ENCODE peak calls at places on chromosome 3, in nine cellular contexts. Z, M, A, B, T, J, P, N and E are unnamed samples.

GRCh38 chr3:197394464-197395321 is 96.3 kb upstream of the DLG1 start:
- DNase-seq in T (peak; percentile 45), A (no peak), J (no peak), P (no peak), Z (no peak), N (peak; percentile 64), M (peak; percentile 100), B (peak; percentile 100), E (no peak)

GRCh38 chr3:45437388-45437787 is 49.0 kb downstream of the LARS2 start:
- DNase-seq in M (no peak), P (no peak), B (no peak), T (no peak), N (no peak), Z (no peak), A (no peak), J (no peak), E (no peak)

GRCh38 chr3:51948016-51948580 is 5.9 kb downstream of the PARP3 start:
- DNase-seq in T (no peak), Z (peak; percentile 58), N (no peak), M (no peak), J (no peak), A (no peak), P (no peak), B (no peak), E (no peak)

GRCh38 chr3:129663045-129663446 is 56.6 kb upstream of the PLXND1 start:
- DNase-seq in P (no peak), M (peak; percentile 91), A (no peak), Z (no peak), J (no peak), B (peak; percentile 72), N (no peak), T (no peak), E (no peak)

GRCh38 chr3:129398803-129399144 is 29.7 kb downstream of the EFCAB12 start:
- DNase-seq in N (no peak), P (peak; percentile 24), M (peak; percentile 32), T (no peak), Z (no peak), B (no peak), A (peak; percentile 22), J (no peak), E (peak; percentile 31)

GRCh38 chr3:42678447-42678846 is 6.9 kb upstream of the KLHL40 start:
- DNase-seq in M (no peak), N (no peak), P (no peak), T (no peak), J (no peak), B (no peak), A (no peak), Z (no peak), E (no peak)

GRCh38 chr3:47985376-47985775 is 30.8 kb downstream of the MAP4 start:
- DNase-seq in Z (no peak), B (no peak), N (no peak), T (no peak), P (no peak), A (no peak), M (no peak), J (no peak), E (no peak)

GRCh38 chr3:108818404-108818803 is 4.2 kb upstream of the TRAT1 start:
- DNase-seq in P (peak; percentile 52), T (no peak), N (no peak), M (peak; percentile 27), B (no peak), Z (no peak), A (peak; percentile 47), J (peak; percentile 11), E (peak; percentile 61)

GRCh38 chr3:127607675-127608361 is 9.6 kb downstream of the MCM2 start:
- DNase-seq in A (no peak), J (no peak), Z (no peak), T (no peak), M (no peak), B (no peak), P (no peak), N (no peak), E (no peak)
- H3K9me3 ChIP-seq in A (no peaks in the 10 kb centered on the region), J (no peaks in the 10 kb centered on the region), Z (no peaks in the 10 kb centered on the region), T (no peaks in the 10 kb centered on the region), M (no peaks in the 10 kb centered on the region), B (no peaks in the 10 kb centered on the region), P (no peaks in the 10 kb centered on the region), N (no peaks in the 10 kb centered on the region), E (no peaks in the 10 kb centered on the region)

GRCh38 chr3:9697892-9698291 is 5.7 kb upstream of the CPNE9 start:
- DNase-seq in J (no peak), Z (no peak), P (no peak), M (no peak), B (no peak), T (no peak), N (no peak), A (no peak), E (no peak)
- H3K4me1 ChIP-seq in J (peaks cover 3% of the 10 kb centered on the region), Z (no peaks in the 10 kb centered on the region), P (no peaks in the 10 kb centered on the region), M (peaks cover 5% of the 10 kb centered on the region), B (peaks cover 5% of the 10 kb centered on the region), T (peaks cover 5% of the 10 kb centered on the region), N (peaks cover 18% of the 10 kb centered on the region), A (no peaks in the 10 kb centered on the region), E (no peaks in the 10 kb centered on the region)

DNA sequence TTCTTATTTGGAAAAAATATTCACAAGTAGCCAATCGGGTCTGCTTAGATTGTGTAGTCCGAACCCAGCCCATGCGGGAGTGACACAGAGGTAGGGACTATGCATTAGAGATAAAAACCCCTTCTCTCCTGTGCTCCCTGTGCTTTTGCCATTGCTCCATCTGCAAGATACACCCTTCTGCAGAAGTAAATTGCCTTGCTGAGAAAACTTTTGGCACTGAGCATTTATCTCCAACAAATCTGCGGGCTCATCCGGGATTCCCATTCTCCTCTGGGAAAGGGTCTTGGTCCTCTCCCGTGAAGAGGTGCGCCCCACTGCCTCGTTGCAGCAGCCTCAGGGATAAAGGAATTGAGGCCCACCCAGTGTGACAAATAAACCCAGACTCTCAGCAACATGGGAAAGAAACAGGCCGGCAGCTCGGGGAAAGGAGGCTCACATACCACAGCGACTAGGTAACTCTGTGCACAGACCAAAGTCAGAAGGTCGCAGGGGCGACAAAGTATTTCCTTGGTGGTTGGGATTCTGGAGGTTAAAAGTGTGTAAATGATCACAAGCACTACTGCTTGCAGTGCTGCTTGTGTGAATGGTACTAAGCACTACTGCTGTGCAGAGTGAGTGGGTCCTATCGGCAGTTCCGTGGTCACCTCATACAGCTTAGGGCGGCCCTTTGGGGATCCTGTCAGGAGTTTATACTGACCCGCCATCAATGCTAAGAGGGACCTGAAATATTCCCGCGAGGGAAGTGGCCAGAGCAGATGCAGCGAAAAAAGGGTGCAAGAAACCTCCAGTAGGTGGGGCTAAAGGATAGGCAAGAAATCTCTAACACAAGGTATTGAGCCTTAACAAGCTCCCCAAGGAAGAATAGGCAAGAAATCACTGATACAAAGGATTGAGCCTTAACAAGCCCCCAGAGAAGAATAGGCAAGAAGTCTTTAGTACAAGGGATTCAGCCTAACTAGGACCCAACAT is 54.3 kb downstream of the GSK3B start:
- DNase-seq in Z (no peak), T (no peak), A (no peak), N (no peak), M (no peak), J (no peak), P (no peak), B (no peak), E (no peak)
- H3K9me3 ChIP-seq in Z (peaks cover 62% of the 10 kb centered on the region), T (peaks cover 27% of the 10 kb centered on the region), A (peaks cover 18% of the 10 kb centered on the region), N (peaks cover 47% of the 10 kb centered on the region), M (peaks cover 15% of the 10 kb centered on the region), J (peaks cover 66% of the 10 kb centered on the region), P (peaks cover 25% of the 10 kb centered on the region), B (peaks cover 18% of the 10 kb centered on the region), E (no peaks in the 10 kb centered on the region)

GRCh38 chr3:156685198-156685597 is 10.8 kb downstream of the TIPARP start:
- DNase-seq in N (no peak), T (no peak), B (no peak), J (no peak), P (no peak), M (peak; percentile 69), Z (no peak), A (no peak), E (no peak)
- H3K4me1 ChIP-seq in N (peaks cover 100% of the 10 kb centered on the region), T (peaks cover 79% of the 10 kb centered on the region), B (peaks cover 89% of the 10 kb centered on the region), J (peaks cover 10% of the 10 kb centered on the region), P (peaks cover 72% of the 10 kb centered on the region), M (peaks cover 85% of the 10 kb centered on the region), Z (peaks cover 38% of the 10 kb centered on the region), A (peaks cover 94% of the 10 kb centered on the region), E (peaks cover 7% of the 10 kb centered on the region)

DNA sequence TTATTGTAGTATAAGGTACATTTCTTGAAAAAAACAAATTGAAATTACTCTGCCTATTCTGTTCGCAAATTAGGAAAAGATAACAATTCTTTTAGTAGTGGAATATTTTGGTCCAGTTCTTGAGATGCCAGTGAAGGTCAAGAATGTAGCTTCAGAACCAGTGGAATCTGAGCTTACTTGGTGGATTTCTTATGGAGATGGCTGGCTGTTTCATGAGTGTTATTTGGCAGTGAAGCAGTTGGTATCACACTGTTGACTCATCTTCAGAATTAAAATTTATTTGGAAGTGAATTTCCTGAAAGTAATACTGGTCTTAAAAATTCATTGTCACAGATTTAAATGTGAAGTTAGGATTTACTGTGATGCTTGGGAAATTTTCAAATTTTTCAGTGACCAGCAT is 19.1 kb downstream of the RNF13 start:
- DNase-seq in T (no peak), B (no peak), Z (no peak), N (no peak), M (no peak), J (no peak), A (no peak), P (no peak), E (no peak)
- H3K9me3 ChIP-seq in T (peaks cover 26% of the 10 kb centered on the region), B (peaks cover 7% of the 10 kb centered on the region), Z (peaks cover 52% of the 10 kb centered on the region), N (peaks cover 55% of the 10 kb centered on the region), M (peaks cover 21% of the 10 kb centered on the region), J (peaks cover 33% of the 10 kb centered on the region), A (peaks cover 44% of the 10 kb centered on the region), P (peaks cover 25% of the 10 kb centered on the region), E (peaks cover 5% of the 10 kb centered on the region)

GRCh38 chr3:72174890-72175289 is 389.9 kb upstream of the PROK2 start:
- DNase-seq in P (no peak), M (no peak), J (no peak), A (no peak), T (no peak), B (no peak), N (no peak), Z (no peak), E (no peak)

GRCh38 chr3:72176537-72177041 is 391.6 kb upstream of the PROK2 start:
- DNase-seq in M (no peak), T (no peak), B (no peak), J (no peak), A (peak; percentile 44), P (no peak), Z (no peak), N (no peak), E (no peak)

GRCh38 chr3:72171946-72172345 is 387.0 kb upstream of the PROK2 start:
- DNase-seq in Z (no peak), T (peak; percentile 44), M (no peak), N (peak; percentile 33), J (no peak), P (no peak), A (no peak), B (no peak), E (no peak)

GRCh38 chr3:72175305-72175858 is 390.4 kb upstream of the PROK2 start:
- DNase-seq in M (no peak), N (no peak), J (no peak), B (no peak), Z (no peak), A (no peak), T (no peak), P (no peak), E (no peak)

GRCh38 chr3:72174043-72174442 is 389.1 kb upstream of the PROK2 start:
- DNase-seq in Z (no peak), J (no peak), B (no peak), P (no peak), M (no peak), N (no peak), T (no peak), A (no peak), E (no peak)
- H3K4me1 ChIP-seq in Z (peaks cover 12% of the 10 kb centered on the region), J (no peaks in the 10 kb centered on the region), B (peaks cover 13% of the 10 kb centered on the region), P (no peaks in the 10 kb centered on the region), M (peaks cover 14% of the 10 kb centered on the region), N (peaks cover 41% of the 10 kb centered on the region), T (peaks cover 29% of the 10 kb centered on the region), A (peaks cover 32% of the 10 kb centered on the region), E (no peaks in the 10 kb centered on the region)